ENCODE peak calls at places on chromosomes 6 and 20, in four cellular contexts. I is fibroblast of pulmonary artery, M is MCF 10A, G is right atrium auricular region. T is an unnamed sample.

GRCh38 chr6:137165375-137166246 is 7.8 kb downstream of the IL22RA2 start:
- DNase-seq in I (no peak), M (peak), G (no peak), T (no peak)

GRCh38 chr6:138588805-138589434 is 89.6 kb upstream of the NHSL1 start:
- DNase-seq in I (peak), M (peak), G (peak), T (no peak)

GRCh38 chr6:311679-312220 is 19.5 kb downstream of the DUSP22 start:
- DNase-seq in I (no peak), M (no peak), G (no peak), T (no peak)

GRCh38 chr6:15962449-15962764 is 166.5 kb upstream of the MYLIP start:
- DNase-seq in G (no peak), I (peak), M (no peak), T (peak)

GRCh38 chr6:162371133-162371532 is 356.4 kb downstream of the PRKN start:
- DNase-seq in I (no peak), M (peak), G (no peak), T (no peak)

GRCh38 chr20:48463916-48464315 is 363.9 kb downstream of the PREX1 start:
- DNase-seq in M (no peak), I (peak), G (no peak), T (no peak)

GRCh38 chr20:32585011-32585518 is at the start of gene NOL4L:
- DNase-seq in M (peak), I (no peak), G (no peak), T (no peak)

GRCh38 chr6:163825033-163825432 is 410.5 kb downstream of the QKI start:
- DNase-seq in I (no peak), M (peak), G (no peak), T (no peak)

GRCh38 chr20:43843096-43843964 is 71.3 kb upstream of the TOX2 start:
- DNase-seq in M (peak), G (peak), I (peak), T (peak)

GRCh38 chr6:32830936-32831335 is 7.6 kb downstream of the TAP2 start:
- DNase-seq in G (no peak), M (no peak), I (no peak), T (no peak)

DNA sequence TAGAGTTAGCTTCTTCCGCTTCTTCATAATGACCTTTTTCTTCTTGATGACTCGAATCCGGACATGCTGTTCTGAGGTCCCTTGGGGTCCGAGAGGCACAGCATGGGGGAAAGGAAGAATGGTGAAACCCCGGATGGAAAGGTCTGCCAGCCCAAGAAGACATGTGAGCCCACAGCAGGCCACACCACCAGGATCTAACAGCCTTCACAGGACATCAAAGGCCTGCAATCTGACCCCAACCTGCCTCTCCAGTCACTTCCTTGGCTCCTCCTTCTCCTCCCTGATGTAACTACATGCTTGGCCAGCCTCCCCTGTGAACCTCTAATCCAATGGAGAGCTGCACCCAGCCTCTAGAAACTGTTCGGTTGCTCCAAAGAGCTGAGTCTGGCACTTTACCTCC is 1.6 kb downstream of the CPXM1 start:
- DNase-seq in I (no peak), M (no peak), G (no peak), T (no peak)
- TF ChIP-seq CTCF in I (no peak), M (no peak), G (no peak), T (no peak)

GRCh38 chr6:105001063-105001462 is 44.2 kb downstream of the LIN28B start:
- DNase-seq in M (no peak), I (no peak), G (no peak), T (no peak)

GRCh38 chr6:105001906-105002305 is 45.0 kb downstream of the LIN28B start:
- DNase-seq in G (no peak), M (no peak), I (no peak), T (no peak)

GRCh38 chr6:104995989-104996617 is 39.2 kb downstream of the LIN28B start:
- DNase-seq in G (no peak), M (peak), I (peak), T (no peak)
- TF ChIP-seq CTCF in G (peak), M (peak), I (no peak), T (peak)

GRCh38 chr6:37491161-37491829 is 8.4 kb downstream of the CCDC167 start:
- DNase-seq in M (no peak), G (no peak), I (no peak), T (no peak)

GRCh38 chr6:37487891-37488290 is 11.8 kb downstream of the CCDC167 start:
- DNase-seq in M (no peak), I (no peak), G (no peak), T (no peak)

GRCh38 chr6:37488464-37488863 is 11.2 kb downstream of the CCDC167 start:
- DNase-seq in I (no peak), M (no peak), G (no peak), T (no peak)

GRCh38 chr6:37490466-37491015 is 9.2 kb downstream of the CCDC167 start:
- DNase-seq in G (no peak), M (no peak), I (no peak), T (no peak)

DNA sequence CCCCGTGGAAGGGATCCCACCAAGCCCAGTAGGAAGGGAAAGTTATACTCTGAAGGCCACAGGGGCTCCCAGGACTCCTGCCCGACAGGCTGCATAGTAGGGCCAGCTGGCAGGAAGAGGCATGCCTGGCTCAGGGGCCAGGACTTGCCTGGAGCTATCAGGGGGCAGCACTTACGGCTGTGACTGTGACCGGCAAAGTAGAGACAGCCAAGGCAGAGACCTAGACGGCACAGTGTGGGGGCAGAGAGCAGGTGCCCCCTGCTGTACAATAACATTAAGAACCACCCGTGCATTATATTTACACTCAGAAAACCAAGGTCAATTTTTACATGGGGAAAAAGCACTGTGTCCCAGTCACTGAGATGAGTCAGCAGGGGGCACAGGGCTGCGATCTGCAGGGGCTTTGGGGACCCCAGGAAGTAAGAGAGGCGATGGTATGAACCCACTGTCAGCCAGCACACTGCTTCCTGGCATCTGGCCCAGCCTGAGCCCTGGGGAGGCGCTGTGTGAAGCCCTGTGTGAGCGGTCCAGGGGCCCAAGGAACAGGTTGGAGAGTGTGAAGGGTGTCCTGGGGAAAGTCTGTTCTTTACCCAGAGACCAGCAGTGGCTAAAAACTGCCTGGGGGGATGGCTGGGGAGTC is 9.9 kb downstream of the CCDC167 start:
- DNase-seq in M (no peak), G (no peak), I (no peak), T (no peak)
- TF ChIP-seq CTCF in M (no peak), G (peak), I (peak), T (peak)

DNA sequence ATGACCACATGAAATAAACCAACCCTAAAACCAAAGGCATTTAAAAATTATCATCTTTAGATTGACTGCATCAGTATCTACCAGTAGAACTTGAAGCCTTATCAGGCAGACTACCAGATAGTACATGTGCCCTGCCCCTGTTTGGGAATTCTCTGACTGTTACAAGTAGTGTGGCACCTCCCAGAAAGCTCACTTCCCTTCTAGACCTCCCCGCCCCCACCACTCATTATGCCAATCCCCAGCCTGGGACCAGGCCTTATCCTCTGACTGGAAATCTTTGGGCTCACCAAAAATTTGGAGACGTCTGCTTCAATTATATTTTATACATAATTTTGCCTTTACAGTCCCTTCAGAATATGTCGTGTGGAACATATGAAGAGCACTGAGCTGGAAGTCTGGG is 155.6 kb downstream of the TFAP2B start:
- DNase-seq in G (no peak), M (no peak), I (no peak), T (no peak)
- TF ChIP-seq CTCF in G (no peak), M (no peak), I (no peak), T (no peak)

DNA sequence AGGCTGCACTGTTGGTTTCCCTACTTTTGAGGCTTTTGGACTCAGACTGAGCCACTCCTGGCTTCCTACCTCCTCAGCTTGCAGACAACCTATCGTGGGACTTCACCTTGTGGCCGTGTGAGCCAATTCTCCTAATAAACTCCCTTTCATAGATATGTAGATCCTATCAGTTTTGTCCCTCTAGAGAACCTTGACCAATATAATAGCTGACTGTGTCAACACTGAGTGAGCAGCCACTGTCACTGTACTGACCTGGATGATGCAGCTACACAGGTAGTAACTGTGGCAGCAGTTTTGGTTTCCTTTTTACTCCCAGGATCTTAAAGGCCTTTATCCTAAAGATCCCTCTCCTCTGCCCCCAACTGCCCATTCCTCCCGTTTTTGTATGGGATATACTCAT is 70.2 kb downstream of the SLC22A3 start:
- DNase-seq in G (no peak), M (no peak), I (no peak), T (no peak)
- TF ChIP-seq CTCF in G (no peak), M (no peak), I (no peak), T (no peak)

GRCh38 chr6:158285321-158285960 is 26.8 kb upstream of the TULP4 start:
- DNase-seq in G (no peak), I (no peak), M (no peak), T (no peak)

GRCh38 chr6:158284340-158285210 is 27.7 kb upstream of the TULP4 start:
- DNase-seq in M (no peak), G (no peak), I (peak), T (no peak)

GRCh38 chr6:158286413-158286812 is 25.9 kb upstream of the TULP4 start:
- DNase-seq in M (no peak), G (no peak), I (peak), T (no peak)

GRCh38 chr6:158287047-158287446 is 25.2 kb upstream of the TULP4 start:
- DNase-seq in G (no peak), M (no peak), I (no peak), T (no peak)

DNA sequence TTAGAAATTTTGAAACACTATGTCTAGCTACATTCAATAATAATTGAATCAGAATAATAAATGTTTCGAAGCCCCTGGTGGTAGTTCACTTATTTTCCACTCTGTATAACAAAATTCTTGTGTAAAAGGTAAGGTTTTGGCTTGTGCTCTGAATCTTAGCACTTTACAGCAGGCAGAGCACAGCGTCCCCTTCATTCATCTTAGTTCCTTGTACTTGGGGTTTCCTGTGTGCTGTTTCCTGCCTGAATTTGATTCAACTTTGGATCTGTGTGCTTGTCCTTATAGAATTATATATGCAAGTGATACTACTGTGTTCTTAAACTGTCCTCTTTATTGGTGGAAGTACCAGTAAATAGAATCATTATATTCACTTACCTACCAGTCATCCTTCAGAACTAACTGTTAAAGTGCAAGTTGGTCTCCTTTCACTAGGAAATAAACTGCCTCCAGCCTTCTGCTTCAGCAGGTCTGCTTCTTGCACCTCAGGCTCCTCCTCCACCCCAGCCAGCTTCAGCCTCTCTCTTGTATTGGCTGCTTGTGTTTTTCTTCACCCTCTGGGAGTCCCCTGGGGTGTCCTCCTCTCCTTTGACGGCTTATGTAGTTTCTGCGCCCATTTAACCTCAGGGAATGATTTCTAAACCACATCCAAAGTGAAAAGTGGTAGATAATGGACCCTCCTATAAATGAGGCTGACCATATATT is 28.8 kb upstream of the TULP4 start:
- DNase-seq in M (no peak), G (no peak), I (peak), T (no peak)
- TF ChIP-seq CTCF in M (no peak), G (no peak), I (no peak), T (no peak)

GRCh38 chr6:40894962-40895799 is 143.8 kb downstream of the UNC5CL start:
- DNase-seq in M (peak), G (no peak), I (peak), T (no peak)
- TF ChIP-seq CTCF in M (peak), G (peak), I (peak), T (peak)